ENCODE peak calls at places on chromosomes 3 and 15, in four cellular contexts. One of them, this sample, is unnamed.

GRCh38 chr3:14410501-14411165 is 8.2 kb downstream of the SLC6A6 start:
- DNase-seq in WERI-Rb-1: no peak
- DNase-seq in spleen: peak; percentile 90
- DNase-seq in heart left ventricle: peak; percentile 62
- DNase-seq in this sample: no peak

GRCh38 chr3:104190681-104191080 is 1176.0 kb upstream of the ALCAM start:
- DNase-seq in WERI-Rb-1: no peak
- DNase-seq in spleen: no peak
- DNase-seq in heart left ventricle: no peak
- DNase-seq in this sample: peak; percentile 67

GRCh38 chr15:61155741-61156700 is 73.1 kb downstream of the RORA start:
- DNase-seq in WERI-Rb-1: no peak
- DNase-seq in spleen: no peak
- DNase-seq in heart left ventricle: peak; percentile 74
- DNase-seq in this sample: no peak

GRCh38 chr3:64399205-64399800 is 174.0 kb upstream of the PRICKLE2 start:
- DNase-seq in WERI-Rb-1: peak; percentile 64
- DNase-seq in spleen: no peak
- DNase-seq in heart left ventricle: no peak
- DNase-seq in this sample: peak; percentile 55

GRCh38 chr3:187318819-187319616 is 27.5 kb upstream of the MASP1 start:
- DNase-seq in WERI-Rb-1: peak; percentile 46
- DNase-seq in spleen: no peak
- DNase-seq in heart left ventricle: peak; percentile 31
- DNase-seq in this sample: peak; percentile 56

GRCh38 chr3:147409143-147410121 is at the start of gene ZIC1:
- DNase-seq in WERI-Rb-1: peak; percentile 86
- DNase-seq in spleen: no peak
- DNase-seq in heart left ventricle: no peak
- DNase-seq in this sample: peak; percentile 86

GRCh38 chr15:51775967-51776816 is 24.8 kb downstream of the TMOD2 start:
- DNase-seq in WERI-Rb-1: peak; percentile 67
- DNase-seq in spleen: no peak
- DNase-seq in heart left ventricle: no peak
- DNase-seq in this sample: peak; percentile 50

GRCh38 chr3:14239940-14240339 is 61.3 kb downstream of the LSM3 start:
- DNase-seq in WERI-Rb-1: no peak
- DNase-seq in spleen: no peak
- DNase-seq in heart left ventricle: no peak
- DNase-seq in this sample: no peak

GRCh38 chr3:100030346-100030745 is 84.0 kb downstream of the FILIP1L start:
- DNase-seq in WERI-Rb-1: no peak
- DNase-seq in spleen: no peak
- DNase-seq in heart left ventricle: no peak
- DNase-seq in this sample: peak; percentile 70

GRCh38 chr3:192869131-192870027 is 48.3 kb downstream of the MB21D2 start:
- DNase-seq in WERI-Rb-1: no peak
- DNase-seq in spleen: no peak
- DNase-seq in heart left ventricle: peak; percentile 51
- DNase-seq in this sample: peak; percentile 48

GRCh38 chr3:196163687-196164493 is 47.3 kb downstream of the ZDHHC19 start:
- DNase-seq in WERI-Rb-1: peak; percentile 36
- DNase-seq in spleen: peak; percentile 74
- DNase-seq in heart left ventricle: peak; percentile 60
- DNase-seq in this sample: peak; percentile 52

GRCh38 chr15:71411538-71412482 is 296.5 kb downstream of the THSD4 start:
- DNase-seq in WERI-Rb-1: no peak
- DNase-seq in spleen: no peak
- DNase-seq in heart left ventricle: peak; percentile 38
- DNase-seq in this sample: no peak

GRCh38 chr3:28347374-28348285 is 891 bp upstream of the ZCWPW2 start:
- DNase-seq in WERI-Rb-1: no peak
- DNase-seq in spleen: no peak
- DNase-seq in heart left ventricle: no peak
- DNase-seq in this sample: no peak

GRCh38 chr15:83014205-83014653 is 2.8 kb upstream of the C15orf40 start:
- DNase-seq in WERI-Rb-1: no peak
- DNase-seq in spleen: no peak
- DNase-seq in heart left ventricle: no peak
- DNase-seq in this sample: no peak

GRCh38 chr3:54773251-54773650 is 154.6 kb downstream of the LRTM1 start:
- DNase-seq in WERI-Rb-1: no peak
- DNase-seq in spleen: no peak
- DNase-seq in heart left ventricle: no peak
- DNase-seq in this sample: no peak

DNA sequence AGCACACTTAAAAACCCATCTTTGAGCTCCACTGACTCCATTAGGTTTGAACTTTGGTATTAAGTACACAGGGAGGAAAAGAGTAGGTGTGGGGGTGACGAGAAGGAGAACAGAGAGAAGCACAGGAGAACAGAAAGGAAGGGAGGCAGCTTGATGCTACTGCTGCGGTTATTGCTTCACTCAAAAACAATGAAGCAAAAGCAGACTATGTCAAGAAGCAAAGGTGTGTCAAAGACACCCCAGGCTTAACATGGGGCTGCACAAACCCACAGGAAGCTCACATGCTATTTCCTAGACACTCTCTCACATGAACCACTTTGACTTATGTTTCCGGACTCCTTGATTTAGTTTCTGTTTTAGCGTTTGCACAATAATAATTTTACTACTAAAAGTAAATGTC is 961.0 kb upstream of the CFAP20DC start:
- DNase-seq in WERI-Rb-1: no peak
- DNase-seq in spleen: no peak
- DNase-seq in heart left ventricle: no peak
- DNase-seq in this sample: no peak
- H3K27me3 ChIP-seq in WERI-Rb-1: no peaks in the 10 kb centered on the region
- H3K27me3 ChIP-seq in spleen: no peaks in the 10 kb centered on the region
- H3K27me3 ChIP-seq in heart left ventricle: no peaks in the 10 kb centered on the region
- H3K27me3 ChIP-seq in this sample: no peaks in the 10 kb centered on the region

GRCh38 chr3:128429275-128429674 is 37.4 kb downstream of the DNAJB8 start:
- DNase-seq in WERI-Rb-1: peak; percentile 22
- DNase-seq in spleen: no peak
- DNase-seq in heart left ventricle: no peak
- DNase-seq in this sample: no peak

GRCh38 chr3:128431803-128432300 is 34.8 kb downstream of the DNAJB8 start:
- DNase-seq in WERI-Rb-1: no peak
- DNase-seq in spleen: no peak
- DNase-seq in heart left ventricle: no peak
- DNase-seq in this sample: no peak

GRCh38 chr3:128430276-128430675 is 36.4 kb downstream of the DNAJB8 start:
- DNase-seq in WERI-Rb-1: no peak
- DNase-seq in spleen: no peak
- DNase-seq in heart left ventricle: no peak
- DNase-seq in this sample: no peak

GRCh38 chr3:128429751-128430150 is 36.9 kb downstream of the DNAJB8 start:
- DNase-seq in WERI-Rb-1: no peak
- DNase-seq in spleen: no peak
- DNase-seq in heart left ventricle: no peak
- DNase-seq in this sample: no peak

GRCh38 chr3:128430731-128431130 is 36.0 kb downstream of the DNAJB8 start:
- DNase-seq in WERI-Rb-1: no peak
- DNase-seq in spleen: no peak
- DNase-seq in heart left ventricle: no peak
- DNase-seq in this sample: no peak
- H3K27me3 ChIP-seq in WERI-Rb-1: peaks cover 27% of the 10 kb centered on the region
- H3K27me3 ChIP-seq in spleen: peaks cover 12% of the 10 kb centered on the region
- H3K27me3 ChIP-seq in heart left ventricle: peaks cover 8% of the 10 kb centered on the region
- H3K27me3 ChIP-seq in this sample: peaks cover 41% of the 10 kb centered on the region

GRCh38 chr15:96312641-96313335 is 17.7 kb upstream of the NR2F2 start:
- DNase-seq in WERI-Rb-1: no peak
- DNase-seq in spleen: no peak
- DNase-seq in heart left ventricle: no peak
- DNase-seq in this sample: no peak
- H3K27me3 ChIP-seq in WERI-Rb-1: peaks cover 11% of the 10 kb centered on the region
- H3K27me3 ChIP-seq in spleen: no peaks in the 10 kb centered on the region
- H3K27me3 ChIP-seq in heart left ventricle: peaks cover 4% of the 10 kb centered on the region
- H3K27me3 ChIP-seq in this sample: no peaks in the 10 kb centered on the region

DNA sequence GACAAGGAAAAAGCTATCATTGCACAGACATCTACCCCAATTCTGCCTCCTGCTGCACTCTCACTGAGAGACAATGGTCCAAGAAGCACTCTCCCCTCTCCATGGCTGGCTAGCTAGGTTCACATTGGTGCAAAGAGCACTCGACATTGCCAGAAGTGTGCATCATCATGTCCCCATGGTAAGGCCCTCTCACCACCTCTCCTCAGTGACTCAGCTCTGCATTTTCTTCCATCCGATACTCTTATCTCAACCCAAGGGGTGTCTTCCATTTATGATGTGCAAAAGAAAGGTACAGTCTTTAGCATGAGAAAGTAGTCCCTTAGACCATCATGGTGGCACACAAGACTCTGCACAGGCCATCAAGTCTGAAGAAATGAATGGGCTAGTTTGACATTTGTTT is 14.0 kb downstream of the RPSA start:
- DNase-seq in WERI-Rb-1: no peak
- DNase-seq in spleen: no peak
- DNase-seq in heart left ventricle: no peak
- DNase-seq in this sample: no peak
- H3K27me3 ChIP-seq in WERI-Rb-1: no peaks in the 10 kb centered on the region
- H3K27me3 ChIP-seq in spleen: no peaks in the 10 kb centered on the region
- H3K27me3 ChIP-seq in heart left ventricle: no peaks in the 10 kb centered on the region
- H3K27me3 ChIP-seq in this sample: no peaks in the 10 kb centered on the region

GRCh38 chr3:57151021-57151449 is 14.1 kb downstream of the IL17RD start:
- DNase-seq in WERI-Rb-1: no peak
- DNase-seq in spleen: no peak
- DNase-seq in heart left ventricle: no peak
- DNase-seq in this sample: peak; percentile 81

GRCh38 chr3:57152761-57153160 is 12.4 kb downstream of the IL17RD start:
- DNase-seq in WERI-Rb-1: no peak
- DNase-seq in spleen: no peak
- DNase-seq in heart left ventricle: no peak
- DNase-seq in this sample: no peak

GRCh38 chr3:57154470-57154869 is 10.7 kb downstream of the IL17RD start:
- DNase-seq in WERI-Rb-1: no peak
- DNase-seq in spleen: no peak
- DNase-seq in heart left ventricle: no peak
- DNase-seq in this sample: no peak

GRCh38 chr3:57150097-57150496 is 15.1 kb downstream of the IL17RD start:
- DNase-seq in WERI-Rb-1: no peak
- DNase-seq in spleen: no peak
- DNase-seq in heart left ventricle: no peak
- DNase-seq in this sample: peak; percentile 81

DNA sequence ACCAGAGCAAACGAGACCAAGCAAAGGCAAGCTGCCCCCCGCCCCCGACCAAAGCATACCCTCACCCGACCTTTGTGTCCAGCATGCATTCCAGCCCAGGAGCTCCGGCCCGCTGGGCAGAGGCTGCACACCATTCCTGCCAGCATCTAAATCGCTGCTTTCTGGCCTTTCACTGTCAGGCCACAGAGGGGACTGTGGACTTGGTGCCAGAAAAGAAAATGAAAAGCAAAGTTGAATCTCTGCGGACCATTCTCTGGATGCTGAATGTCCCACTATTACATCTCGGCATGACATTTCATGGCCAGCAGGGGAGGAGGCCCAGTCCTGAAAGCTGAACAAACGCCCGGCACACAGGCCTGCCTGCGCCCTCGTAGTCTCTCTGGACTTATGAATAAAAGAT is 13.0 kb downstream of the IL17RD start:
- DNase-seq in WERI-Rb-1: no peak
- DNase-seq in spleen: no peak
- DNase-seq in heart left ventricle: no peak
- DNase-seq in this sample: peak; percentile 77
- H3K27me3 ChIP-seq in WERI-Rb-1: no peaks in the 10 kb centered on the region
- H3K27me3 ChIP-seq in spleen: no peaks in the 10 kb centered on the region
- H3K27me3 ChIP-seq in heart left ventricle: no peaks in the 10 kb centered on the region
- H3K27me3 ChIP-seq in this sample: no peaks in the 10 kb centered on the region

This sample was measured in SJCRH30.